ENCODE peak calls at places on chromosome 18, in four cellular contexts. B, Y, P and M are unnamed samples.

GRCh38 chr18:36311026-36311570 is 13.6 kb downstream of the FHOD3 start:
- DNase-seq in B (no peak), Y (no peak), P (no peak), M (no peak)

GRCh38 chr18:2494921-2495320 is 76.4 kb downstream of the METTL4 start:
- DNase-seq in B (no peak), Y (no peak), P (no peak), M (no peak)

GRCh38 chr18:11310476-11311086 is 161.2 kb upstream of the PIEZO2 start:
- DNase-seq in B (no peak), Y (peak), P (peak), M (peak)

GRCh38 chr18:35512761-35513160 is 15.0 kb upstream of the INO80C start:
- DNase-seq in B (no peak), Y (no peak), P (no peak), M (no peak)

GRCh38 chr18:34031810-34032209 is 192.9 kb downstream of the NOL4 start:
- DNase-seq in B (no peak), Y (no peak), P (no peak), M (no peak)

GRCh38 chr18:47150029-47150823 is at the start of gene HDHD2:
- DNase-seq in B (peak), Y (peak), P (peak), M (peak)

GRCh38 chr18:35245719-35246317 is 5.0 kb downstream of the ZNF397 start:
- DNase-seq in B (no peak), Y (no peak), P (no peak), M (no peak)

GRCh38 chr18:55893948-55894347 is 306.0 kb upstream of the TCF4 start:
- DNase-seq in B (no peak), Y (no peak), P (no peak), M (no peak)

GRCh38 chr18:54532962-54533361 is 58.1 kb upstream of the DYNAP start:
- DNase-seq in B (no peak), Y (no peak), P (no peak), M (no peak)

GRCh38 chr18:9466127-9466526 is 9.2 kb upstream of the RALBP1 start:
- DNase-seq in B (no peak), Y (no peak), P (no peak), M (no peak)

GRCh38 chr18:34773961-34774754 is 64.1 kb downstream of the DTNA start:
- DNase-seq in B (peak), Y (no peak), P (no peak), M (peak)

GRCh38 chr18:14949800-14950415 is 201.9 kb downstream of the ANKRD30B start:
- DNase-seq in B (no peak), Y (no peak), P (no peak), M (no peak)

GRCh38 chr18:62982600-62983251 is 267.4 kb downstream of the PHLPP1 start:
- DNase-seq in B (peak), Y (peak), P (peak), M (peak)

GRCh38 chr18:36187138-36187825 is at the start of gene MOCOS:
- DNase-seq in B (peak), Y (peak), P (peak), M (no peak)

GRCh38 chr18:65859075-65859474 is 108.3 kb downstream of the CDH7 start:
- DNase-seq in B (no peak), Y (no peak), P (no peak), M (no peak)

GRCh38 chr18:46408334-46408987 is 248.6 kb downstream of the LOXHD1 start:
- DNase-seq in B (no peak), Y (no peak), P (no peak), M (no peak)

GRCh38 chr18:77165489-77166415 is 33.2 kb upstream of the MBP start:
- DNase-seq in B (no peak), Y (no peak), P (no peak), M (peak)

GRCh38 chr18:77032121-77032758 is 100.3 kb downstream of the MBP start:
- DNase-seq in B (no peak), Y (no peak), P (no peak), M (no peak)

GRCh38 chr18:43276471-43276870 is 819 bp downstream of the SYT4 start:
- DNase-seq in B (no peak), Y (no peak), P (no peak), M (no peak)

GRCh38 chr18:34866739-34867138 is 156.6 kb downstream of the DTNA start:
- DNase-seq in B (no peak), Y (no peak), P (no peak), M (no peak)

GRCh38 chr18:9673296-9674251 is 34.5 kb upstream of the RAB31 start:
- DNase-seq in B (no peak), Y (peak), P (peak), M (peak)

GRCh38 chr18:6256521-6256920 is 158.2 kb downstream of the L3MBTL4 start:
- DNase-seq in B (peak), Y (peak), P (no peak), M (no peak)

GRCh38 chr18:12883003-12883683 is 894 bp downstream of the PTPN2 start:
- DNase-seq in B (no peak), Y (no peak), P (peak), M (peak)

GRCh38 chr18:46224181-46224775 is 120.1 kb downstream of the HAUS1 start:
- DNase-seq in B (no peak), Y (no peak), P (no peak), M (no peak)

GRCh38 chr18:68714356-68714706 is 577 bp downstream of the TMX3 start:
- DNase-seq in B (no peak), Y (peak), P (peak), M (peak)

GRCh38 chr18:22412502-22412901 is 5.2 kb downstream of the CTAGE1 start:
- DNase-seq in B (no peak), Y (no peak), P (no peak), M (no peak)

GRCh38 chr18:75238786-75239185 is 28.2 kb downstream of the TSHZ1 start:
- DNase-seq in B (no peak), Y (no peak), P (no peak), M (no peak)

GRCh38 chr18:55585586-55586521 is 2.1 kb downstream of the TCF4 start:
- DNase-seq in B (peak), Y (peak), P (no peak), M (no peak)

GRCh38 chr18:46060359-46060841 is 11.7 kb downstream of the PSTPIP2 start:
- DNase-seq in B (no peak), Y (no peak), P (no peak), M (no peak)

GRCh38 chr18:70459731-70460130 is 170.9 kb downstream of the SOCS6 start:
- DNase-seq in B (no peak), Y (no peak), P (no peak), M (no peak)

GRCh38 chr18:9825571-9826073 is 60.2 kb upstream of the TXNDC2 start:
- DNase-seq in B (no peak), Y (no peak), P (no peak), M (no peak)

GRCh38 chr18:77132369-77133050 is at the start of gene MBP:
- DNase-seq in B (peak), Y (peak), P (peak), M (no peak)

GRCh38 chr18:2906522-2907458 is 60.0 kb downstream of the EMILIN2 start:
- DNase-seq in B (peak), Y (peak), P (peak), M (no peak)

GRCh38 chr18:76994086-76994654 is 138.4 kb downstream of the MBP start:
- DNase-seq in B (no peak), Y (no peak), P (no peak), M (no peak)

GRCh38 chr18:34695300-34695699 is 14.8 kb upstream of the DTNA start:
- DNase-seq in B (no peak), Y (no peak), P (peak), M (no peak)

DNA sequence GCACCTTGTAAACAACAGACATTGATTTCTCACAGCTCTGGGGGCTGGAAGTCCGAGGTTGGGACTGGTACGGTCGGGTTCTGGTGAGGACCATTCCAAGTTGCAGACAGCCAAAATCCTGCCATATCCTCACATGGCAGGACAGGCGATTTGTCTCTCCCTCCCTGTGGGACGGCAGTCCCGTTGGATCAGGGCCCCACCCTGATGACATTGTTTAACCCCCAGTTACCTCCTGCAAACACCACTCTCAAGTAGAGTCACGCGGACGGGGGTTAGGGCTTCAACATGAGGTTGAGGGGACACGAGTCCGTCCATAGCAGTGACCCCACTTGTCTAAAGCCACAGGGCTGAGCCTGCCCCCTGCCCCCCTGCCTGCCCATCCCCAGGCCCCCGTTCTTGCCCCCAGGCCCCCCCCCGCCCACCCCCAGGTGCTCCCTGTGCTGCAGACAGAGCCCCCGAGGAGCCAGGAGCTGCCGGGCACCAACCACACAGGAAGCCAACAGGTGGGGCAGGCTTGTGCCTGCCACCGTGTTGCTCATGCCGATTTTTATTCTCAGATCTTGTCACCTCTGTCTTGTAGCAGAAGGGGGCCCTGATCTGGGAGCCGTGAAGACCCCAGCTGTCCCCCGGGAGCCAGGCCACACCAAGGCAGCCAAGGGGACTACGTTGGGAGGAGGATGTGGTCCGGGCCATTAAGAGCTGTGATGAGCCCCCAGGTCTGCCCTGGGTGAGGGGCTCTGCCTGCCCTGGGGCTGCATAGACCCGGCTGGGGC is 82.2 kb downstream of the NFATC1 start:
- DNase-seq in B (peak), Y (no peak), P (no peak), M (no peak)
- H3K27ac ChIP-seq in B (no peak), Y (no peak), P (no peak), M (no peak)

DNA sequence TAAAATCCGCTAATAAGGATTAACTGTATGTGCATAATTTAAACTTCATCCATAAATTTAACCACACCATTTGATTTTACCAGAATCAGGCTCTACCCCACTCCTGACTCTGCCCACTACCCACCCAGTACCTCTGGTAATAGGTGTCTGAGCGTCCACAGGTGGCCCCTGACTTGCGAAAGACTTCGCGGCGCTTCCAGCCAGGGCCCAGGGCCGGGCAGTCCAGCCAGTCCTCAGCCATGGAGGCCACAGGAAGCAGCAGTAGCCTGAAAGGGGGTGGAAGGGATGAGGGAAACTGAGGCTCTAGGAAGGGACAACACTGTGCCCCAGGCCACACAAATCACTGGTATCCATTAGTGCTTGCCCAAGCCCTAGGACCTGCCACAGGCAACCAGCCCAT is 1.6 kb downstream of the MBD1 start:
- DNase-seq in B (no peak), Y (no peak), P (no peak), M (no peak)
- H3K4me3 ChIP-seq in B (no peak), Y (no peak), P (peak), M (no peak)

GRCh38 chr18:58264846-58265245 is 220.8 kb downstream of the NEDD4L start:
- DNase-seq in B (no peak), Y (no peak), P (no peak), M (no peak)

GRCh38 chr18:58262581-58262980 is 218.6 kb downstream of the NEDD4L start:
- DNase-seq in B (no peak), Y (no peak), P (no peak), M (peak)

GRCh38 chr18:58266291-58266690 is 222.3 kb downstream of the NEDD4L start:
- DNase-seq in B (no peak), Y (no peak), P (no peak), M (no peak)

GRCh38 chr18:58263055-58263732 is 219.2 kb downstream of the NEDD4L start:
- DNase-seq in B (no peak), Y (no peak), P (no peak), M (peak)

DNA sequence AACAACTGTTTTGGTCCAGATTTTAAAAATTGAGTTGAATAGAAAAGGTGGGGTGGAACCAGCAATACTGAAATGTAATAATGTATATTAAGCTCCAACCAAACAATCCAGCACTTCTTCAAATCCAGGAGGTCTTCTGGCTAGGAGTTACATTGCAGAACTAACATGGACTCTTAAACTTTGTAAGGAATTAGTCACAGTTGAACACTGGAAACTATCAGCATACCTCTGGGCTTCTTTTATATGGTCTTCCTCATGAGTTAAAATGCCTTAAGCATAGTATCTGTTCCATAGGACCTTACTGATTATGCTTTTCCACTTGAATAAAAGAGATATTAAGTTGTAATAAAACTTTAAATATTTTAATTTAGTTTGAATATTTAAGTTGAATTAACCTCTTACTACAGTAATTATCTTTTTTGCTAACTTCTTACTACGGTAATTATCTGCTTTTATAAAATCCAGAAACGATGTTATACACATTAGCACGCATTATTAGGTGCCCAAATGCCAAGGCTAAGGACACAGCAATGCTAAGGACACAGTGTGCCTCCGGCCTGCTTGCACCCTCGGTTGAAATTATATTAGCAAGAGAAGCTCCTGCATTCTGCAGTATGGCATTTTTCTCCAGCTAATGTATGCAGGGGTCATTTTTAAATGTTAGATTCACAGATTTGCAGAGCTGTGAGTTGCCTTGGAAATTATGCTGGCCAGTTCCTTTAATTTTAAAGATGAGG is 219.9 kb downstream of the NEDD4L start:
- DNase-seq in B (no peak), Y (no peak), P (no peak), M (peak)
- H3K27ac ChIP-seq in B (no peak), Y (no peak), P (no peak), M (peak)

DNA sequence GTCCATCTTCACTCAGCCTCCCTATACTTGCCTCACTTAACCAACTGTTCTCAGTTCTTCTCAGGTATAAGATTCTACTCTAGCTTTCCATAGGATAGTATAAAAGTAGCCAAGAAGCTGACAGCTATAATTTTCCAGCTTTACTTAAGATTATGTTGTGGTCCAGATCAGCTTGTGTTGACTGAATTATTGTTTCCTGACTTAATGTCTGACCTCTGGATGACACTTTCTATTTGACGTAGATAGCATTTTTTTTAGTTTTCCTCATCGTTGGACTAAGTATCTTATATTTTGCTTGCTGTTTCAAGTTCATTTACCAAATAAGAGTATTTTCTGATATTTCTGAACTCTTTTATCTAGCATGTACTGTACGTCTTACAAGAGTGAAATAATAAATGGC is 1272.5 kb upstream of the CDH2 start:
- DNase-seq in B (no peak), Y (no peak), P (no peak), M (no peak)
- H3K4me3 ChIP-seq in B (no peak), Y (no peak), P (no peak), M (no peak)

GRCh38 chr18:25278415-25278814 is 73.6 kb downstream of the ZNF521 start:
- DNase-seq in B (no peak), Y (no peak), P (peak), M (no peak)
- H3K27ac ChIP-seq in B (no peak), Y (no peak), P (peak), M (no peak)

GRCh38 chr18:72866572-72866900 is 1.3 kb downstream of the NETO1 start:
- DNase-seq in B (no peak), Y (no peak), P (peak), M (no peak)
- H3K4me3 ChIP-seq in B (no peak), Y (peak), P (peak), M (no peak)

GRCh38 chr18:31679806-31680793 is 4.3 kb downstream of the B4GALT6 start:
- DNase-seq in B (no peak), Y (no peak), P (no peak), M (no peak)

GRCh38 chr18:31677592-31677991 is 6.8 kb downstream of the B4GALT6 start:
- DNase-seq in B (no peak), Y (no peak), P (peak), M (no peak)

GRCh38 chr18:31680836-31681568 is 3.4 kb downstream of the B4GALT6 start:
- DNase-seq in B (no peak), Y (no peak), P (no peak), M (no peak)

GRCh38 chr18:31679133-31679731 is 5.1 kb downstream of the B4GALT6 start:
- DNase-seq in B (no peak), Y (no peak), P (no peak), M (no peak)

DNA sequence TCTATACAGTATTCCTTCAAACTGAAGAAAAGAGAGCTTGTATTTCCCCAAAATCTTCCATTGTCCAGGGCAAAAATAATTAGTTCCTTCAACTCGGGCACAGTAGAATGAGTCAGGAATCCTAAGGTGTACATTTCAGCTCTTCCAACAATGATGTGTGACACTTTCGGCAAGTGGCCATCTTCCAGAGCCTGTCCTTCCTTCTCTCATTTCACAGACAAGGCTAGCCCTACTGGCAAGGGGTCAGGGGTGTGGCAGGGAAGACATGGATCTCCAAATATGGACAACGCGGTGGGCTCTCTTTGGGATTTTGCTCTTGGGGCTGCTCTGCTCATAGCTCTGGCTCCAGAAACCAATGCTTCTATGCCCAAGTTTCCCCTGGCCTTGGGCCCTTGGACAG is 6.0 kb downstream of the B4GALT6 start:
- DNase-seq in B (no peak), Y (no peak), P (no peak), M (no peak)
- H3K27ac ChIP-seq in B (no peak), Y (no peak), P (peak), M (no peak)

GRCh38 chr18:61419763-61420162 is 86.5 kb downstream of the CDH20 start:
- DNase-seq in B (no peak), Y (no peak), P (no peak), M (no peak)
- H3K4me3 ChIP-seq in B (no peak), Y (no peak), P (no peak), M (no peak)

GRCh38 chr18:48839819-48840490 is 110.8 kb downstream of the SMAD7 start:
- DNase-seq in B (no peak), Y (no peak), P (no peak), M (no peak)
- H3K27ac ChIP-seq in B (no peak), Y (no peak), P (peak), M (no peak)

DNA sequence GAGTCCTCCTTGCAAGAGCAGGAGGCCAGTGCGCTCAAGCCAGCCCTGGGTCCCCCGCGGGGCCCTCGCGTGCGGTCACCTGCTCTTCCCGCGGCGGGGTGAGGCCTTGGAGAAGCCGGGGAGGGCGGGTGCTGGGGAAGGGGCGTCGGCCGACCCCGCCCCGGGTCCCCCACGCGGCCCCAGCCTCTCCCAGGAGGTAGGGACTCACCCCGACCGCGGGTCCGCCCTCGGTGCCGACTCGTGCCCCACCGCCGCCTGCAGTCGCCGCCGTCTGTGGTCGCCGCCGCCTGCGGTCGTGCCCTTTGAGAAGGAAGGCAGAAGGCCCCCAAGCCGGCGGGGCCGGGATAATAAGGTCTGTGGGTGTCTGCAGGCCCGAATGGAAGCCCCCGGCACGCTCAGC is 32.7 kb downstream of the SERPINB8 start:
- DNase-seq in B (no peak), Y (no peak), P (no peak), M (no peak)
- H3K4me3 ChIP-seq in B (no peak), Y (peak), P (no peak), M (no peak)